ENCODE peak calls at places on chromosomes 7 and 10, in six cellular contexts. C is neuronal stem cell, V is IMR-90, Q is mesendoderm, U is H1, F is trophoblast cell. J is an unnamed sample.

GRCh38 chr10:54800677-54801480 is at the start of gene PCDH15:
- DNase-seq in V (no peak), U (peak; percentile 15), F (no peak), Q (peak; percentile 86), C (peak; percentile 49), J (peak; percentile 33)

GRCh38 chr10:60916025-60916424 is 28.0 kb downstream of the RHOBTB1 start:
- DNase-seq in U (no peak), C (no peak), V (no peak), F (peak; percentile 52), Q (peak; percentile 62), J (no peak)

GRCh38 chr7:42096681-42097637 is 140.1 kb downstream of the GLI3 start:
- DNase-seq in F (no peak), Q (peak; percentile 80), U (no peak), V (peak; percentile 53), C (no peak), J (peak; percentile 61)

GRCh38 chr10:6036861-6037321 is 25.3 kb downstream of the IL2RA start:
- DNase-seq in U (no peak), Q (no peak), C (no peak), V (no peak), F (no peak), J (no peak)

GRCh38 chr10:132396495-132397035 is 435 bp upstream of the PWWP2B start:
- DNase-seq in F (peak; percentile 48), U (no peak), C (no peak), Q (peak; percentile 66), V (peak; percentile 31), J (peak; percentile 62)

GRCh38 chr7:19024261-19024660 is 93.2 kb downstream of the TWIST1 start:
- DNase-seq in U (no peak), Q (no peak), V (peak; percentile 85), F (no peak), C (no peak), J (peak; percentile 7)

GRCh38 chr10:20006169-20006870 is 190.1 kb downstream of the PLXDC2 start:
- DNase-seq in Q (no peak), V (no peak), F (no peak), C (no peak), U (no peak), J (no peak)

GRCh38 chr7:139675127-139676110 is 102.4 kb downstream of the HIPK2 start:
- DNase-seq in C (no peak), Q (no peak), F (no peak), V (peak; percentile 38), U (no peak), J (no peak)

GRCh38 chr10:69554611-69555010 is 18.6 kb downstream of the NEUROG3 start:
- DNase-seq in U (no peak), V (no peak), Q (no peak), C (no peak), F (no peak), J (no peak)

GRCh38 chr10:102629661-102630614 is 14.3 kb upstream of the TRIM8 start:
- DNase-seq in C (peak; percentile 73), V (peak; percentile 91), U (peak; percentile 60), F (peak; percentile 42), Q (peak; percentile 98), J (peak; percentile 92)

GRCh38 chr7:124959676-124960075 is 30.1 kb upstream of the POT1 start:
- DNase-seq in C (no peak), Q (no peak), U (no peak), V (no peak), F (no peak), J (no peak)

GRCh38 chr10:28796606-28797512 is 119.5 kb downstream of the BAMBI start:
- DNase-seq in F (no peak), Q (no peak), V (peak; percentile 83), C (no peak), U (no peak), J (peak; percentile 77)

GRCh38 chr10:46787321-46787615 is 124.0 kb upstream of the PTPN20 start:
- DNase-seq in U (no peak), Q (peak; percentile 5), F (no peak), V (peak; percentile 56), C (no peak), J (peak; percentile 82)

GRCh38 chr10:113454341-113455061 is 98.4 kb upstream of the HABP2 start:
- DNase-seq in V (peak; percentile 12), Q (peak; percentile 62), F (peak; percentile 43), U (peak; percentile 33), C (peak; percentile 38), J (peak; percentile 37)

GRCh38 chr7:45151131-45151684 is 6.4 kb upstream of the RAMP3 start:
- DNase-seq in C (no peak), F (no peak), V (no peak), U (no peak), Q (no peak), J (no peak)

GRCh38 chr7:13151982-13152381 is 464.5 kb downstream of the ARL4A start:
- DNase-seq in C (no peak), U (no peak), Q (no peak), V (no peak), F (no peak), J (no peak)

GRCh38 chr10:117555017-117555416 is 12.5 kb downstream of the EMX2 start:
- DNase-seq in F (no peak), C (no peak), Q (no peak), U (no peak), V (no peak), J (no peak)

GRCh38 chr10:34017281-34017680 is 682.8 kb upstream of the NRP1 start:
- DNase-seq in U (peak; percentile 33), Q (peak; percentile 59), C (no peak), F (no peak), V (no peak), J (no peak)

GRCh38 chr10:46548781-46549090 is 7.7 kb downstream of the GPRIN2 start:
- DNase-seq in Q (no peak), F (no peak), V (no peak), U (no peak), C (no peak), J (no peak)

GRCh38 chr7:5872326-5872725 is 8.3 kb upstream of the OCM start:
- DNase-seq in C (no peak), Q (no peak), F (no peak), V (peak; percentile 55), U (no peak), J (peak; percentile 94)

GRCh38 chr10:59622320-59622901 is 87.2 kb downstream of the SLC16A9 start:
- DNase-seq in F (peak; percentile 65), U (no peak), Q (peak; percentile 75), V (peak; percentile 61), C (peak; percentile 39), J (peak; percentile 70)

GRCh38 chr7:92325173-92325572 is 79.4 kb downstream of the ANKIB1 start:
- DNase-seq in Q (no peak), F (no peak), C (no peak), U (no peak), V (no peak), J (peak; percentile 16)
- H3K4me3 ChIP-seq in Q (no peak overlapping the region), F (no peak overlapping the region), C (no peak overlapping the region), U (no peak overlapping the region), V (no peak overlapping the region), J (no peak overlapping the region)

GRCh38 chr10:100167521-100168312 is 18.1 kb downstream of the ERLIN1 start:
- DNase-seq in V (no peak), C (no peak), F (no peak), Q (no peak), U (no peak), J (peak; percentile 26)
- H3K9ac ChIP-seq in V (no peak overlapping the region), C (no peak overlapping the region), F (no peak overlapping the region), Q (no peak overlapping the region), U (no peak overlapping the region), J (peak overlapping the region; percentile 28)

GRCh38 chr7:37400022-37400421 is 48.6 kb downstream of the ELMO1 start:
- DNase-seq in C (no peak), V (no peak), Q (no peak), U (no peak), F (no peak), J (no peak)
- H3K23ac ChIP-seq in C (no peak overlapping the region), V (no peak overlapping the region), Q (no peak overlapping the region), U (no peak overlapping the region), F (no peak overlapping the region), J (no peak overlapping the region)

GRCh38 chr7:1253591-1254207 is 21.0 kb downstream of the UNCX start:
- DNase-seq in Q (no peak), C (no peak), V (no peak), F (no peak), U (no peak), J (no peak)
- H3K4me3 ChIP-seq in Q (no peak overlapping the region), C (no peak overlapping the region), V (no peak overlapping the region), F (no peak overlapping the region), U (no peak overlapping the region), J (no peak overlapping the region)

GRCh38 chr10:124697443-124697836 is 46.7 kb downstream of the FAM53B start:
- DNase-seq in Q (no peak), C (no peak), V (no peak), F (no peak), U (no peak), J (no peak)

GRCh38 chr10:124699471-124700292 is 44.5 kb downstream of the FAM53B start:
- DNase-seq in U (no peak), F (no peak), V (no peak), C (no peak), Q (no peak), J (no peak)

GRCh38 chr10:124698560-124699470 is 45.4 kb downstream of the FAM53B start:
- DNase-seq in V (no peak), Q (no peak), C (no peak), F (no peak), U (no peak), J (no peak)

GRCh38 chr10:124696446-124697392 is 47.5 kb downstream of the FAM53B start:
- DNase-seq in C (no peak), Q (no peak), V (no peak), U (no peak), F (no peak), J (no peak)

DNA sequence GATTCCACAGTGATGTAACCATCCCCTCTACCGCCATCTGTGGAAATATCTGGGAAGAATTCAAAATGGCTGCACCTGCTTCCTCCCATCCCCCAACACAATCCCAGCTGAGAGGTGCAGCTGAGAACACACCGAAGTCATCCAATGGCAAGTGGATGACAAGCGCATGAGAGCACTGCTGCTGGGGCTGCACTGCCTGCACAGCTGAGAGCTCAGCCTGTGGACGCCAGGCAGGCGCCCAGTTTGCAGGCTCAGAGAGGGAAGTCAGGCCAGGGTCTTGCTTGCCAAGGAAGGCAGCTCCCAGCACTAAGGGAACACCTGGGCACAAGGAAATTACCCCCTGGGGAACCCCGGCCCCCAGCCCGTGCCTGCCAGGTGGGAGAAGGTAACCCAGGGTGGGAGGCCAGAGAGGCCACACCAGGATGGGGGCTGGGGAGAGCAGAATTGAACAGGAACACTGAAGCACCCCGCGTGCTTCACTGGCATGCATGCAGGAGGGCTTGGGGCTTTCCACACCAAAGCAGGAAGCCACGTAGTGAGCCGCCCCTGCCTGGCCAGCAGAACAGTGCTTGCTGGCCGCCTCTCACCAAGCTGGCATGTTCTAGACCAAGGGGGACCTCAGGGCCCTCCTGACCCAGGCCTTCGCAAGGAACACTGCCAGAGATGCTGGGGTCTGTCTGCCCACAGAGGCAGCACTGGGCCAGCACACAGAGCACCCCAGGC is 46.2 kb downstream of the FAM53B start:
- DNase-seq in Q (peak; percentile 86), U (no peak), F (peak; percentile 79), V (peak; percentile 51), C (no peak), J (no peak)
- H3K9ac ChIP-seq in Q (no peak overlapping the region), U (no peak overlapping the region), F (no peak overlapping the region), V (no peak overlapping the region), C (no peak overlapping the region), J (no peak overlapping the region)

GRCh38 chr10:75211007-75211735 is 575 bp downstream of the VDAC2 start:
- DNase-seq in Q (peak; percentile 78), V (peak; percentile 57), U (no peak), F (peak; percentile 38), C (no peak), J (peak; percentile 78)
- H3K23ac ChIP-seq in Q (peak overlapping the region; percentile 85), V (peak overlapping the region; percentile 75), U (no peak overlapping the region), F (no peak overlapping the region), C (peak overlapping the region; percentile 99), J (peak overlapping the region; percentile 70)